ENCODE peak calls at places on chromosomes 3 and 15, in four cellular contexts. B, R, T and W are unnamed samples.

GRCh38 chr15:95170587-95171380 is 939.4 kb downstream of the MCTP2 start:
- DNase-seq in B (no peak), R (no peak), T (no peak), W (no peak)

GRCh38 chr15:57235865-57236264 is 140.4 kb upstream of the CGNL1 start:
- DNase-seq in B (no peak), R (no peak), T (no peak), W (no peak)

GRCh38 chr15:67019069-67019468 is 46.3 kb upstream of the SMAD3 start:
- DNase-seq in B (no peak), R (no peak), T (no peak), W (no peak)

GRCh38 chr15:93913310-93913709 is 318.1 kb upstream of the MCTP2 start:
- DNase-seq in B (peak), R (no peak), T (no peak), W (no peak)

GRCh38 chr15:86624261-86625036 is 544.8 kb downstream of the AGBL1 start:
- DNase-seq in B (peak), R (peak), T (peak), W (peak)

GRCh38 chr3:55069950-55070349 is 142.1 kb upstream of the LRTM1 start:
- DNase-seq in B (no peak), R (no peak), T (no peak), W (no peak)

GRCh38 chr3:122646146-122646988 is 34.3 kb upstream of the PARP14 start:
- DNase-seq in B (no peak), R (no peak), T (no peak), W (no peak)

GRCh38 chr3:103791786-103792515 is 1357.1 kb downstream of the ZPLD1 start:
- DNase-seq in B (no peak), R (no peak), T (no peak), W (no peak)

GRCh38 chr3:186779204-186779603 is 4.2 kb upstream of the EIF4A2 start:
- DNase-seq in B (no peak), R (no peak), T (no peak), W (no peak)

GRCh38 chr15:94322141-94322540 is 90.8 kb downstream of the MCTP2 start:
- DNase-seq in B (no peak), R (no peak), T (no peak), W (no peak)

GRCh38 chr15:31016446-31016915 is 25.1 kb upstream of the MTMR10 start:
- DNase-seq in B (no peak), R (no peak), T (no peak), W (no peak)

GRCh38 chr3:65996605-65997004 is 42.1 kb downstream of the MAGI1 start:
- DNase-seq in B (no peak), R (no peak), T (no peak), W (no peak)

GRCh38 chr3:32557640-32558352 is 12.9 kb downstream of the DYNC1LI1 start:
- DNase-seq in B (no peak), R (no peak), T (no peak), W (no peak)

GRCh38 chr3:12284591-12284990 is 4.3 kb upstream of the PPARG start:
- DNase-seq in B (no peak), R (no peak), T (no peak), W (no peak)

GRCh38 chr3:101722394-101723173 is 1.8 kb upstream of the CEP97 start:
- DNase-seq in B (peak), R (no peak), T (no peak), W (no peak)

GRCh38 chr15:50355980-50356379 is 982 bp upstream of the GABPB1 start:
- DNase-seq in B (no peak), R (no peak), T (no peak), W (no peak)

GRCh38 chr3:128100126-128100525 is 23.5 kb downstream of the RUVBL1 start:
- DNase-seq in B (no peak), R (no peak), T (no peak), W (no peak)

GRCh38 chr3:62607287-62608029 is 234.1 kb upstream of the FEZF2 start:
- DNase-seq in B (no peak), R (no peak), T (no peak), W (no peak)

GRCh38 chr15:64112904-64113303 is 17.1 kb downstream of the SNX1 start:
- DNase-seq in B (no peak), R (no peak), T (no peak), W (no peak)

GRCh38 chr3:138405486-138405885 is 28.9 kb upstream of the ESYT3 start:
- DNase-seq in B (no peak), R (no peak), T (no peak), W (no peak)

GRCh38 chr3:115363071-115363470 is 216.0 kb upstream of the ZBTB20 start:
- DNase-seq in B (no peak), R (no peak), T (no peak), W (no peak)

GRCh38 chr3:181847276-181847675 is 135.6 kb downstream of the SOX2 start:
- DNase-seq in B (no peak), R (no peak), T (no peak), W (no peak)

GRCh38 chr15:78272326-78272725 is 8.0 kb downstream of the DNAJA4 start:
- DNase-seq in B (no peak), R (no peak), T (no peak), W (no peak)

GRCh38 chr3:107670991-107671390 is 148.2 kb downstream of the BBX start:
- DNase-seq in B (no peak), R (no peak), T (no peak), W (no peak)

GRCh38 chr15:50145451-50145872 is 26.4 kb upstream of the ATP8B4 start:
- DNase-seq in B (peak), R (no peak), T (peak), W (peak)

GRCh38 chr15:84824260-84824690 is 7.1 kb downstream of the ALPK3 start:
- DNase-seq in B (no peak), R (no peak), T (no peak), W (no peak)

GRCh38 chr3:52277972-52278509 is 408 bp downstream of the WDR82 start:
- DNase-seq in B (peak), R (peak), T (no peak), W (no peak)

GRCh38 chr3:182755308-182756106 is 37.8 kb upstream of the ATP11B start:
- DNase-seq in B (no peak), R (no peak), T (no peak), W (no peak)

GRCh38 chr15:90365414-90366055 is 13.5 kb downstream of the ZNF774 start:
- DNase-seq in B (no peak), R (no peak), T (no peak), W (no peak)

GRCh38 chr3:127676921-127677351 is 4.2 kb downstream of the ABTB1 start:
- DNase-seq in B (no peak), R (no peak), T (no peak), W (no peak)

GRCh38 chr15:31540633-31541032 is 214.0 kb downstream of the KLF13 start:
- DNase-seq in B (no peak), R (no peak), T (no peak), W (no peak)

GRCh38 chr3:56980798-56981390 is 79.6 kb upstream of the SPATA12 start:
- DNase-seq in B (no peak), R (peak), T (peak), W (no peak)

GRCh38 chr3:15575446-15575845 is 25.9 kb downstream of the HACL1 start:
- DNase-seq in B (no peak), R (no peak), T (no peak), W (no peak)

GRCh38 chr3:129827765-129828164 is 65.7 kb downstream of the TMCC1 start:
- DNase-seq in B (no peak), R (no peak), T (no peak), W (no peak)

GRCh38 chr15:28921925-28922711 is 36.3 kb downstream of the APBA2 start:
- DNase-seq in B (peak), R (no peak), T (no peak), W (no peak)

GRCh38 chr3:60053518-60054265 is 1003.9 kb upstream of the CFAP20DC start:
- DNase-seq in B (no peak), R (no peak), T (no peak), W (no peak)

GRCh38 chr3:98894791-98895576 is 6.5 kb downstream of the DCBLD2 start:
- DNase-seq in B (no peak), R (no peak), T (no peak), W (no peak)

GRCh38 chr15:95262866-95263564 is 1031.7 kb downstream of the MCTP2 start:
- DNase-seq in B (no peak), R (no peak), T (no peak), W (no peak)

GRCh38 chr15:59991919-59992318 is 12.2 kb upstream of the FOXB1 start:
- DNase-seq in B (no peak), R (no peak), T (no peak), W (no peak)